ENCODE peak calls at places on chromosomes 5 and 9, in seven cellular contexts. Z is endothelial cell of umbilical vein; C is ACHN; N is HFFc6; X is activated T-cell treated with anti-CD3 and anti-CD28 coated beads, Interleukin-2, amount 50 U/mL, for 48 hours; I is aorta; T is heart left ventricle. B is an unnamed sample.
A peak's percentile ranks its signal among the peaks of the same experiment; 100 is the strongest.

GRCh38 chr9:34332370-34332964 is 3.1 kb downstream of the NUDT2 start:
- DNase-seq in N (peak; percentile 38), Z (peak; percentile 67), I (no peak), C (peak; percentile 48), X (no peak), T (no peak), B (no peak)

GRCh38 chr9:82334286-82334685 is 345.7 kb downstream of the SPATA31D1 start:
- DNase-seq in Z (no peak), C (no peak), X (no peak), T (no peak), I (no peak), N (peak; percentile 43), B (no peak)

GRCh38 chr9:110897899-110898298 is 140.4 kb downstream of the LPAR1 start:
- DNase-seq in C (no peak), I (no peak), Z (no peak), N (peak; percentile 63), X (no peak), T (no peak), B (no peak)

GRCh38 chr5:9951861-9952260 is 297.8 kb downstream of the ATPSCKMT start:
- DNase-seq in N (no peak), C (no peak), I (no peak), T (no peak), Z (no peak), X (no peak), B (no peak)

GRCh38 chr5:174612686-174613085 is 111.7 kb upstream of the MSX2 start:
- DNase-seq in C (no peak), Z (no peak), N (no peak), I (no peak), T (no peak), X (no peak), B (no peak)

GRCh38 chr5:143533475-143533874 is 130.0 kb upstream of the NR3C1 start:
- DNase-seq in I (no peak), C (no peak), T (no peak), N (no peak), X (no peak), Z (no peak), B (no peak)

GRCh38 chr9:134886413-134886913 is 5.9 kb downstream of the FCN2 start:
- DNase-seq in X (peak; percentile 4), I (no peak), T (no peak), N (no peak), Z (no peak), C (no peak), B (no peak)

GRCh38 chr9:116112236-116112635 is 41.4 kb upstream of the PAPPA start:
- DNase-seq in C (peak; percentile 19), Z (peak; percentile 5), X (no peak), T (no peak), I (no peak), N (peak; percentile 32), B (no peak)

GRCh38 chr9:114375386-114375785 is 12.4 kb downstream of the AKNA start:
- DNase-seq in C (no peak), Z (no peak), N (no peak), I (no peak), X (no peak), T (no peak), B (no peak)

GRCh38 chr5:4551034-4551433 is 589.1 kb upstream of the ADAMTS16 start:
- DNase-seq in C (no peak), Z (no peak), T (no peak), X (no peak), N (no peak), I (no peak), B (no peak)

GRCh38 chr5:41794478-41794877 is 75.7 kb downstream of the OXCT1 start:
- DNase-seq in X (no peak), N (peak; percentile 84), I (no peak), Z (peak; percentile 95), T (no peak), C (peak; percentile 75), B (no peak)

GRCh38 chr9:105973811-105974407 is 279.6 kb downstream of the TMEM38B start:
- DNase-seq in N (no peak), C (no peak), I (no peak), Z (no peak), X (no peak), T (no peak), B (no peak)